ENCODE peak calls at places on chromosomes 3 and 15, in four cellular contexts. X, R, Y and K are unnamed samples.

GRCh38 chr15:36933239-36933990 is 166.9 kb downstream of the MEIS2 start:
- DNase-seq in X (no peak), Y (no peak), R (no peak), K (no peak)

GRCh38 chr3:4981160-4981687 is 2.0 kb downstream of the BHLHE40 start:
- DNase-seq in Y (no peak), R (no peak), X (no peak), K (no peak)

GRCh38 chr3:64184621-64185020 is 40.6 kb downstream of the PRICKLE2 start:
- DNase-seq in Y (no peak), R (no peak), X (no peak), K (no peak)

GRCh38 chr3:49780080-49780967 is 6.0 kb downstream of the IP6K1 start:
- DNase-seq in X (no peak), R (no peak), Y (no peak), K (no peak)

GRCh38 chr15:70963199-70963598 is 70.6 kb downstream of the LRRC49 start:
- DNase-seq in X (no peak), Y (no peak), R (no peak), K (no peak)

GRCh38 chr3:196419386-196419785 is 12.8 kb downstream of the UBXN7 start:
- DNase-seq in R (no peak), Y (no peak), X (no peak), K (no peak)

GRCh38 chr3:171058058-171058457 is 31.5 kb upstream of the SLC2A2 start:
- DNase-seq in Y (no peak), X (no peak), R (no peak), K (no peak)

GRCh38 chr15:69086427-69087205 is 72.1 kb downstream of the NOX5 start:
- DNase-seq in R (no peak), X (no peak), Y (no peak), K (no peak)

DNA sequence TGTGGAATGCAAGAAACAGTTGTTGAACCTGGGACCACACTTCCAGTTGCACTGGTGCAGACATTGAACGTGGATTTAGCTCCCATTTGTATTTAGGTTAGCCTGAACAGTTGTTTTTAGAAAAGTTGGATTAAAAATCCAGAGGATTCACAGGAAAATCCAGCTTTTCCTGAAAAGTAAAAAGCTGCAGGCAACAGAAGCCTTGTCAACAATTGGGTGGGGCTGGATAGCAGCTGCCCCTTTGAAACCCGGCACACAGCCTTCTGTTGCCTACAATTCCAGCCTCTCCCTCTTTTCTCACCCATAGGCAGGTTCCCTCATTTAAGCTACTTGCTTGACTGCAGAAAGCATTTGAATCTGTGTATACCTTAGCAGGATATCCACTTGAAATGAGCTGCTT is 165.4 kb upstream of the TBL1XR1 start:
- DNase-seq in X (no peak), Y (peak; percentile 40), R (no peak), K (no peak)
- H3K4me1 ChIP-seq in X (peaks cover 37% of the 10 kb centered on the region), Y (peaks cover 47% of the 10 kb centered on the region), R (peaks cover 55% of the 10 kb centered on the region), K (peaks cover 47% of the 10 kb centered on the region)

DNA sequence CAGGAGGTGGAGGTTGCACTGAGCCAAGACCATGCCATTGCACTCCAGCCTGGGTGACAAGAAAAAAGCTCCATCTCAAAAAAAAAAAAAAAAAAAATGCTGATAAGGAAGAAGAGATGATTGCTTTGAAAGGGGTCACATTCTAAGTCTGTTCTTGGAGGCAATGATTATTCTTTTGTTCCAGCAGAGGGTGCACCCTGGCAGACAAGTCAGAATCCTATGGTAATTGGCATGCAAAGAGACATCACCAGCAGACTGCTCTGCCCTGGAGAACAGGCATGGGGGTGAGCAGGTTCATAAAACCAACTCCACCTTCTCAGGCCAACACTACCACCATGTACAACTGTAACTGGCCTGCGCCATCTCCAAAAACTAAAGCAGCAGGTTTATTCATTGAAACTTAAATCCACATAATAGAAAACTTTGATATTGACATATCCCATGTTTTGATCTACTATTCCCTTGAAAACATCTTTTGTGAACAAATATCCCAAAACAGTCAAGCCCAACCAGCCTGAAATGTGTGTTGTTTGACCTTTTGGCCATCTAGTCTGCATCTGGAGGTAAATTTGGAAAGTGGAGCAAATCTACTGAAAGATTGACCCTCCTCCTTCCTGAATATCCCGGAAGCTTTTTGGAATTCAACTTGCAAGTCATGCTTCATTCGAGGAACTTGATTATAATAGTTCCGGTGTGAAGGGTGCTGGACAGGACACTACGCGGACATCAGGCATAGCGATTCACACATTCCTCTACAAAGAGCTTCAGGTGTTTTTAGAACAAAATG is 100.3 kb downstream of the MECOM start:
- DNase-seq in Y (no peak), R (no peak), X (no peak), K (no peak)
- TF ChIP-seq CTCF in Y (peak; percentile 13), R (no peak), X (peak; percentile 21), K (peak; percentile 19)

GRCh38 chr3:126355251-126355650 is 2.0 kb downstream of the KLF15 start:
- DNase-seq in Y (no peak), X (no peak), R (no peak), K (no peak)
- H3K4me3 ChIP-seq in Y (peak overlapping the region; percentile 2), X (no peak overlapping the region), R (peak overlapping the region; percentile 71), K (peak overlapping the region; percentile 65)

GRCh38 chr15:73993211-73993994 is 1.1 kb upstream of the PML start:
- DNase-seq in Y (no peak), R (no peak), X (no peak), K (no peak)

GRCh38 chr15:73992594-73992898 is 451 bp upstream of the STOML1 start:
- DNase-seq in R (no peak), Y (no peak), X (no peak), K (no peak)

GRCh38 chr15:73996267-73996666 is 1.8 kb downstream of the PML start:
- DNase-seq in R (no peak), X (no peak), Y (no peak), K (no peak)

GRCh38 chr15:73994912-73995622 is 551 bp downstream of the PML start:
- DNase-seq in Y (peak; percentile 42), R (no peak), X (no peak), K (peak; percentile 27)

DNA sequence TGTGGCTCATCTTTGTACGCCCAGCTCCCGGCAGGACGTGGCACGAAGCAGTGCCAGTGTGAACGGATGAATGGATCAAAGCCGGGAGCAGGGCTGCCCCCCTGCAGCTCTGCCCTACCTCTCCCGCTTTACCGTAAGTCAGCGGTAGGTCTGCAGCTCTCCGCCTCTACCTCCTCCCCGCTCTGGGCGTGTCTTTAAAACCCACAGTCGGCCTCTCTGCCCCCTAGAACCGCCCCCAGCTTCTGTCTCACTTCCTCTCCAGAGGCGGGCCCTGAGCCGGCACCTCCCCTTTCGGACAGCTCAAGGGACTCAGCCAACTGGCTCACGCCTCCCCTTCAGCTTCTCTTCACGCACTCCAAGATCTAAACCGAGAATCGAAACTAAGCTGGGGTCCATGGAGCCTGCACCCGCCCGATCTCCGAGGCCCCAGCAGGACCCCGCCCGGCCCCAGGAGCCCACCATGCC is at the start of gene PML:
- DNase-seq in X (peak; percentile 72), R (peak; percentile 91), Y (peak; percentile 98), K (peak; percentile 97)
- H3K4me1 ChIP-seq in X (peaks cover 38% of the 10 kb centered on the region), R (peaks cover 47% of the 10 kb centered on the region), Y (peaks cover 58% of the 10 kb centered on the region), K (peaks cover 84% of the 10 kb centered on the region)